ENCODE peak calls at places on chromosomes 2 and 18, in eight cellular contexts. H, X, W, Z, L, B, I and M are unnamed samples.

GRCh38 chr18:36724169-36724568 is 104.6 kb downstream of the TPGS2 start:
- DNase-seq in W (no peak), L (no peak), B (no peak), I (no peak), X (no peak), H (no peak), Z (no peak), M (no peak)

GRCh38 chr2:11987151-11987550 is 240.7 kb downstream of the LPIN1 start:
- DNase-seq in I (no peak), B (no peak), L (no peak), H (no peak), W (no peak), Z (no peak), X (no peak), M (no peak)

GRCh38 chr2:120938132-120938771 is 202.6 kb downstream of the GLI2 start:
- DNase-seq in X (no peak), L (no peak), W (no peak), H (no peak), Z (peak; percentile 89), B (peak; percentile 46), I (peak; percentile 49), M (no peak)

GRCh38 chr2:239306274-239307220 is 94.3 kb downstream of the HDAC4 start:
- DNase-seq in W (no peak), H (no peak), X (no peak), I (no peak), Z (no peak), L (no peak), B (no peak), M (no peak)

GRCh38 chr18:24369420-24369819 is 28.2 kb downstream of the OSBPL1A start:
- DNase-seq in Z (no peak), W (no peak), X (no peak), B (no peak), I (no peak), H (no peak), L (no peak), M (no peak)

GRCh38 chr18:8329186-8329771 is 280.0 kb upstream of the RAB12 start:
- DNase-seq in Z (no peak), X (no peak), H (no peak), I (peak; percentile 68), W (no peak), B (no peak), L (no peak), M (no peak)

GRCh38 chr2:236608308-236608564 is 38.6 kb downstream of the ACKR3 start:
- DNase-seq in H (no peak), Z (no peak), B (no peak), I (no peak), L (no peak), W (no peak), X (no peak), M (no peak)

GRCh38 chr2:231708050-231708772 is at the start of gene PTMA:
- DNase-seq in Z (peak; percentile 98), L (peak; percentile 100), B (peak; percentile 99), I (peak; percentile 100), X (peak; percentile 98), W (peak; percentile 100), H (peak; percentile 99), M (peak; percentile 99)

GRCh38 chr2:27001851-27002369 is 30.9 kb upstream of the TMEM214 start:
- DNase-seq in W (no peak), I (no peak), Z (no peak), X (peak; percentile 55), B (no peak), L (no peak), H (no peak), M (no peak)

GRCh38 chr2:199955007-199955338 is 318 bp downstream of the TYW5 start:
- DNase-seq in Z (no peak), X (no peak), H (no peak), W (no peak), I (no peak), L (no peak), B (no peak), M (no peak)

GRCh38 chr2:23380562-23381065 is 4.4 kb upstream of the KLHL29 start:
- DNase-seq in Z (no peak), H (no peak), X (no peak), I (peak; percentile 44), W (no peak), B (no peak), L (no peak), M (peak; percentile 33)

GRCh38 chr2:230614913-230615332 is 97.7 kb upstream of the CAB39 start:
- DNase-seq in I (no peak), B (no peak), L (no peak), X (no peak), W (no peak), H (no peak), Z (no peak), M (no peak)

GRCh38 chr18:64208531-64208930 is 59.6 kb upstream of the LINC00305 start:
- DNase-seq in W (no peak), B (no peak), H (no peak), X (no peak), L (no peak), Z (no peak), I (no peak), M (no peak)

GRCh38 chr2:26598336-26599006 is 42.7 kb downstream of the CIB4 start:
- DNase-seq in W (no peak), X (peak; percentile 31), B (no peak), I (no peak), H (no peak), Z (no peak), L (no peak), M (no peak)

GRCh38 chr18:47754311-47755101 is 176.0 kb downstream of the SMAD2 start:
- DNase-seq in B (peak; percentile 67), W (no peak), I (peak; percentile 14), Z (no peak), X (peak; percentile 91), H (peak; percentile 68), L (peak; percentile 39), M (peak; percentile 18)

GRCh38 chr18:67633939-67634338 is 117.4 kb upstream of the DSEL start:
- DNase-seq in X (no peak), H (no peak), Z (no peak), I (no peak), B (no peak), L (no peak), W (no peak), M (no peak)

GRCh38 chr2:54931473-54931872 is 118.8 kb downstream of the RTN4 start:
- DNase-seq in I (no peak), X (no peak), Z (no peak), W (no peak), B (no peak), H (no peak), L (no peak), M (no peak)

DNA sequence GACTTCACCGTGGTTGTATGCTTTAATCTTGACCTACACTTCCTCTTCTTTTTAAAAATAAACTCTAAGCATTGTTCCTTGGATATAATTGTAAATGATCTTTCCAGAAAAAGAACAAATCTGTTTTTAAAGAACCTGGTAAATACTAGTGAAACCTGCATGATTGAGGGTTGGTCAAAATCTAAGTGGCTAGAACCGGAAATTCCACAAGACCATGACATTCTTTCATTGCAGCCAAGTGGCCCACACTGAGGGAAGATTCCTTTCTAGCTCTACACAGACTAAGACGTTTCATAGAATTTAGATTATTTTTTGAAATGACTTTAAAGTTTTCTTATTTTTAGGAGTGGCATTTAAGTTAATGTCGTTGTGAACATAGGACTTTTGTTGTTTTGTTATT is 356.7 kb downstream of the NYAP2 start:
- DNase-seq in B (no peak), I (peak; percentile 28), L (no peak), Z (no peak), H (no peak), W (no peak), X (no peak), M (no peak)
- H3K36me3 ChIP-seq in B (no peaks in the 10 kb centered on the region), I (no peaks in the 10 kb centered on the region), L (no peaks in the 10 kb centered on the region), Z (no peaks in the 10 kb centered on the region), H (no peaks in the 10 kb centered on the region), W (no peaks in the 10 kb centered on the region), X (no peaks in the 10 kb centered on the region), M (no peaks in the 10 kb centered on the region)

GRCh38 chr18:55404136-55404810 is 183.7 kb downstream of the TCF4 start:
- DNase-seq in I (no peak), L (no peak), B (no peak), Z (no peak), H (no peak), W (no peak), X (no peak), M (no peak)

GRCh38 chr18:55404811-55405654 is 183.0 kb downstream of the TCF4 start:
- DNase-seq in X (no peak), H (no peak), L (no peak), B (no peak), Z (no peak), I (peak; percentile 84), W (no peak), M (no peak)

GRCh38 chr18:55402731-55403405 is 185.1 kb downstream of the TCF4 start:
- DNase-seq in X (no peak), B (no peak), Z (no peak), L (no peak), W (no peak), H (no peak), I (peak; percentile 62), M (no peak)

GRCh38 chr18:55401638-55402191 is 186.3 kb downstream of the TCF4 start:
- DNase-seq in I (peak; percentile 91), Z (peak; percentile 68), L (peak; percentile 11), X (no peak), H (peak; percentile 38), B (no peak), W (no peak), M (no peak)

GRCh38 chr18:55403555-55403954 is 184.4 kb downstream of the TCF4 start:
- DNase-seq in B (no peak), L (no peak), H (no peak), Z (no peak), W (no peak), I (no peak), X (no peak), M (no peak)
- H3K4me3 ChIP-seq in B (no peak overlapping the region), L (peak overlapping the region; percentile 20), H (no peak overlapping the region), Z (no peak overlapping the region), W (no peak overlapping the region), I (no peak overlapping the region), X (no peak overlapping the region), M (no peak overlapping the region)

GRCh38 chr2:65077898-65078297 is 21.7 kb downstream of the CEP68 start:
- DNase-seq in B (no peak), W (no peak), Z (no peak), L (no peak), H (no peak), I (no peak), X (peak; percentile 32), M (no peak)

GRCh38 chr2:65073879-65074565 is 17.8 kb downstream of the CEP68 start:
- DNase-seq in X (no peak), W (no peak), I (no peak), B (no peak), H (no peak), Z (no peak), L (no peak), M (no peak)

GRCh38 chr2:65076345-65076710 is 20.1 kb downstream of the CEP68 start:
- DNase-seq in W (no peak), L (no peak), H (no peak), X (no peak), Z (no peak), I (peak; percentile 64), B (no peak), M (no peak)

GRCh38 chr2:65075176-65075575 is 19.0 kb downstream of the CEP68 start:
- DNase-seq in H (no peak), I (no peak), B (no peak), X (no peak), Z (no peak), W (no peak), L (no peak), M (no peak)

GRCh38 chr2:65075605-65076344 is 19.6 kb downstream of the CEP68 start:
- DNase-seq in X (peak; percentile 56), B (peak; percentile 82), I (no peak), W (no peak), H (no peak), Z (peak; percentile 67), L (peak; percentile 52), M (no peak)
- H3K36me3 ChIP-seq in X (peaks cover 27% of the 10 kb centered on the region), B (no peaks in the 10 kb centered on the region), I (peaks cover 30% of the 10 kb centered on the region), W (no peaks in the 10 kb centered on the region), H (peaks cover 96% of the 10 kb centered on the region), Z (peaks cover 5% of the 10 kb centered on the region), L (peaks cover 25% of the 10 kb centered on the region), M (peaks cover 38% of the 10 kb centered on the region)

GRCh38 chr2:109032229-109032800 is 43.3 kb upstream of the EDAR start:
- DNase-seq in I (no peak), W (no peak), X (no peak), Z (no peak), B (no peak), H (no peak), L (no peak), M (no peak)
- H3K4me3 ChIP-seq in I (peak overlapping the region; percentile 19), W (peak overlapping the region; percentile 36), X (peak overlapping the region; percentile 59), Z (no peak overlapping the region), B (peak overlapping the region; percentile 32), H (no peak overlapping the region), L (peak overlapping the region; percentile 24), M (peak overlapping the region; percentile 40)